ENCODE peak calls at places on chromosomes 4 and X, in eight cellular contexts. O is endothelial cell of umbilical vein, Z is breast epithelium, K is sigmoid colon, D is K562, X is upper lobe of left lung, I is HCT116, V is stomach. G is an unnamed sample.

GRCh38 chr4:31081375-31081774 is 361.2 kb downstream of the PCDH7 start:
- DNase-seq in O (no peak), Z (no peak), K (no peak), D (no peak), X (no peak), I (no peak), V (no peak), G (no peak)

GRCh38 chr4:16253127-16253960 is 27.1 kb upstream of the TAPT1 start:
- DNase-seq in O (no peak), Z (no peak), K (no peak), D (no peak), X (no peak), I (no peak), V (no peak), G (no peak)

GRCh38 chrX:123237271-123237670 is 53.2 kb downstream of the GRIA3 start:
- DNase-seq in O (no peak), Z (no peak), K (no peak), D (no peak), X (no peak), I (no peak), V (no peak), G (no peak)

GRCh38 chr4:168309781-168310180 is 8.8 kb downstream of the DDX60 start:
- DNase-seq in O (peak; percentile 68), Z (no peak), K (no peak), D (no peak), X (no peak), I (no peak), V (no peak), G (no peak)

GRCh38 chrX:39850630-39851152 is 247.1 kb downstream of the BCOR start:
- DNase-seq in O (no peak), Z (no peak), K (no peak), D (peak; percentile 77), X (no peak), I (no peak), V (no peak), G (no peak)

GRCh38 chr4:114267976-114268375 is 288.5 kb upstream of the ARSJ start:
- DNase-seq in O (no peak), Z (no peak), K (no peak), D (no peak), X (no peak), I (no peak), V (no peak), G (no peak)

GRCh38 chrX:84240848-84241565 is 53.0 kb upstream of the RPS6KA6 start:
- DNase-seq in O (no peak), Z (no peak), K (no peak), D (no peak), X (no peak), I (no peak), V (no peak), G (no peak)

GRCh38 chrX:54785901-54786300 is 12.2 kb downstream of the ITIH6 start:
- DNase-seq in O (no peak), Z (no peak), K (no peak), D (no peak), X (no peak), I (no peak), V (no peak), G (no peak)

GRCh38 chr4:127997534-127998388 is 32.6 kb downstream of the ABHD18 start:
- DNase-seq in O (no peak), Z (no peak), K (no peak), D (no peak), X (peak; percentile 41), I (no peak), V (no peak), G (no peak)

GRCh38 chrX:26234177-26234576 is 18.2 kb downstream of the MAGEB5 start:
- DNase-seq in O (no peak), Z (no peak), K (no peak), D (no peak), X (no peak), I (no peak), V (no peak), G (no peak)

GRCh38 chr4:52823478-52824092 is 38.5 kb upstream of the RASL11B start:
- DNase-seq in O (no peak), Z (no peak), K (no peak), D (no peak), X (no peak), I (peak; percentile 54), V (no peak), G (no peak)

GRCh38 chr4:90220453-90220852 is 93.3 kb downstream of the CCSER1 start:
- DNase-seq in O (no peak), Z (no peak), K (no peak), D (no peak), X (no peak), I (no peak), V (no peak), G (no peak)
- TF ChIP-seq POLR2AphosphoS5 in O (no peak), Z (no peak), K (no peak), D (no peak), X (no peak), I (no peak), V (no peak), G (no peak)

DNA sequence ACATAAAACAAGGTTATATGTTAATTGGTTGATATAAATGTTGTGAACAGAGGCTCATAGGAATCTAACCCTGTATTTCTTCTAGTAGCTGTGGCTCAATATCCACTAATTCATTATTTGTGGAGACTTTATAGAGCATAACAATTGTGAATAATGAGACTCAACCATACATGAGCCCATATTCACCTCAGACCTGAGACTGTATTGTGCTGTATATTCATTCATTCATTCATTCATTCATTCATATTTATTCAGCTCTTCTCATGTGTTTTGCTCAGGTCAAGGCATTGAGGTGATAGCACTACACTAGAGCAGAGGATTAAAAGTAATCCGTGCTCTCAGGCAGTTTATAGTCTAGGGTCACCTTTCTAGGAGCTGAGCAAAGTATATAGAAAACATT is 24.5 kb upstream of the ANXA3 start:
- DNase-seq in O (no peak), Z (no peak), K (no peak), D (no peak), X (no peak), I (no peak), V (no peak), G (no peak)
- H3K4me1 ChIP-seq in O (peaks cover 23% of the 10 kb centered on the region), Z (no peaks in the 10 kb centered on the region), K (no peaks in the 10 kb centered on the region), D (peaks cover 9% of the 10 kb centered on the region), X (no peaks in the 10 kb centered on the region), I (peaks cover 28% of the 10 kb centered on the region), V (no peaks in the 10 kb centered on the region), G (no peaks in the 10 kb centered on the region)

DNA sequence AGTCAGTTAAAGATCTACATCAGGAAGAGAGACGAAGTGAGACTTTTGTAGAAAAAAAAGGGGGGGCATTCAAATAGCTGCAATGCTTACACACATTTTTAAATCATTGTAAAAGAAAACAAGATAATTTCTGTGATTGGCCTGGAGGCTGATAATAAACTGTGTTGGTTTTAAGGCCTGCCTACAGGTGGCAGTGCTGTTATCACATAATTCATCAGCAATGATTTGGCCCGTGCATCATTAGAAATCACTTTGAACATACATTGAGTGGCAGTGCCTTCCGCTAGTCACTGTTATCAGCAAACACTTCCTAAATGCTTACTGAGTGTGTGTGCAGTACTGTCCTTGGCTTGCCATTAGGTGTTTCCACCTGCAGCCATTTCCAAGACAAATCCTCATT is 831.9 kb downstream of the TRIML1 start:
- DNase-seq in O (no peak), Z (no peak), K (no peak), D (no peak), X (no peak), I (peak; percentile 13), V (no peak), G (no peak)
- TF ChIP-seq CTCF in O (no peak), Z (no peak), K (peak; percentile 30), D (no peak), X (peak; percentile 28), I (peak; percentile 46), V (no peak), G (no peak)

GRCh38 chr4:151766691-151767090 is 5.9 kb upstream of the GATB start:
- DNase-seq in O (no peak), Z (no peak), K (no peak), D (no peak), X (no peak), I (peak; percentile 6), V (no peak), G (peak; percentile 14)

DNA sequence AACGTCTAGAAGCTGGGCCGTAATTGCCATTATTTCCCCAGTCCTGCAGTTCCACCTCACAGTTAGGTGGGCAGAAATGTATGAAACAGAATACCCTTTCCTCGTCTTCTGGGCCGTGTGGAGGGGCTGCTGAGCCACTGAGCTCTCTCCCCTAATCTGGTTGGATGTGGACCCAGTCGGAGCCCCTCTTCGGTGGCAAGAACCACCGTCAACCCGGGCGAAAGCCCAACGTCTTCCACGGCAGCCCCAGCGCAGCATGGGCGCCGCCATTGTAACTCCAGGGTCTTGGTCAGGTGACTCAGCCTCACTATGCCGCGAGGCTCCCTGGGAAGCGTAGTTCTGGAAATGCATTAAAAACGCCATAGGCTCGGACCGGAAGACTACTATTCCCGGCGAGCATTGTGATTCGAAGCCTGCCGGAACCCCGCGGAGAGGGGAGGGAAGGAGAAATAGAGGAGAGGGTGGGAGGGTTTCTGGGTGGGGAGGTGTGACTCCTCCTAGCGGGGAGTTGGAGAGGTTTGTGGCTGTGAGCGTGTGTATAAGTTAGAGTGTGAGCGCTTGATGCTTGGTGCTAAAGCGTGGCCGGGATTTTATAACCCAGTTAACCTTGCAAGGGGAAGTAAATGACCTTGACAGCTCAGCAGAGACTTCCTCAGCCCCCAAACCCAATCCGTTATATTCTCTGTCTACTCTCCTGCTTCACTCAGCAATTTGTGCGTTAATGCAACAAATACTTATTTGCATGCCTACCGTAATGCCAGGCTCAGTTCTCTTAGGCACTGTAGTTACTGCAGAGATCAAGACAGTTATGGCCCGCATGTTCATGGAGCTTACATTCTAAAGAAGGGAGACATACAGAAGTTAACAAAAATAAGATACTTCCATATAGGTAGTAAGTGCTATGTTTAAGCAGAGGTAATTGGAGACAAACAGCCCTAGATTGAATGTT is at the start of gene GATB:
- DNase-seq in O (peak; percentile 98), Z (peak; percentile 86), K (peak; percentile 96), D (peak; percentile 91), X (peak; percentile 96), I (peak; percentile 96), V (peak; percentile 93), G (peak; percentile 93)
- TF ChIP-seq POLR2AphosphoS5 in O (peak; percentile 67), Z (peak; percentile 91), K (peak; percentile 82), D (peak; percentile 76), X (peak; percentile 83), I (peak; percentile 70), V (peak; percentile 93), G (peak; percentile 73)

DNA sequence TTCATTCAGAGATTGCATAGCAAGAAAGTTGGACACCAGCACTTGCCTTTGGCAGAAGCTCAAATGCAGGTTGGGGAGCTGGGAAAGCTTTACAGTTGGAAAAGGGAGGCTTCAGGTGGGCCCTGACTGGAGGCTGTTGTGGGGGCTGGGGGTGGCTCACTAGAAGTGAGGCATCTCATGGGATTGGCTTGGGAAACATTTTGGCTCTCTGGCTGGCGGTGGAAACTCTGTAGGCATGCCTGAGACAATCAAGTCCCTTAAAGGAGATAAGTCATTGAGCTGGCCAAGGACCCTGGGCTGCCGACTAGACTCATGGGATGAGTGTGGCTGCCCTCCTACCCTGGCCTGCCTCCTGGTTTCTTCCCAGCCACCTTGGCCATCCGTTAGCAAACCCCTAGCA is 31.4 kb upstream of the STS start:
- DNase-seq in O (no peak), Z (no peak), K (no peak), D (no peak), X (no peak), I (no peak), V (no peak), G (no peak)
- H3K4me1 ChIP-seq in O (peaks cover 17% of the 10 kb centered on the region), Z (no peaks in the 10 kb centered on the region), K (no peaks in the 10 kb centered on the region), D (no peaks in the 10 kb centered on the region), X (no peaks in the 10 kb centered on the region), I (peaks cover 4% of the 10 kb centered on the region), V (peaks cover 21% of the 10 kb centered on the region), G (peaks cover 10% of the 10 kb centered on the region)